ENCODE peak calls at places on chromosomes 1 and 21, in nine cellular contexts. V is MM.1S; N is iPS-NIHi11; J is tibial artery; Q is Daoy; G is ACHN; D is HS-27A; I is kidney tubule cell; P is stimulated activated effector memory CD8-positive, alpha-beta T cell treated with anti-CD3 and anti-CD28 coated beads, Interleukin-12 subunit alpha, Interleukin-12 subunit beta, amount 100 ng/mL, for 72 hours. S is an unnamed sample.

GRCh38 chr1:24968941-24969585 is 39.0 kb upstream of the RUNX3 start:
- DNase-seq in V (no peak), N (peak), J (no peak), Q (no peak), G (no peak), D (no peak), I (peak), P (no peak), S (no peak)

GRCh38 chr1:174676856-174677255 is 229.1 kb downstream of the GPR52 start:
- DNase-seq in V (no peak), N (no peak), J (no peak), Q (no peak), G (no peak), D (no peak), I (no peak), P (no peak), S (no peak)

GRCh38 chr1:186813420-186813819 is 15.3 kb upstream of the PLA2G4A start:
- DNase-seq in V (no peak), N (no peak), J (no peak), Q (peak), G (no peak), D (no peak), I (no peak), P (no peak), S (no peak)

GRCh38 chr1:151060241-151061011 is at the start of gene MLLT11:
- DNase-seq in V (no peak), N (peak), J (peak), Q (peak), G (peak), D (no peak), I (peak), P (no peak), S (peak)

GRCh38 chr1:116411784-116412479 is 38.9 kb downstream of the ATP1A1 start:
- DNase-seq in V (no peak), N (no peak), J (no peak), Q (no peak), G (no peak), D (no peak), I (peak), P (no peak), S (no peak)

GRCh38 chr1:22428672-22429071 is 23.0 kb upstream of the ZBTB40 start:
- DNase-seq in V (peak), N (peak), J (no peak), Q (peak), G (no peak), D (no peak), I (peak), P (no peak), S (no peak)

GRCh38 chr1:185825556-185825955 is 91.4 kb downstream of the HMCN1 start:
- DNase-seq in V (no peak), N (no peak), J (no peak), Q (no peak), G (no peak), D (no peak), I (no peak), P (no peak), S (no peak)

GRCh38 chr21:44878053-44878982 is 4.8 kb upstream of the PTTG1IP start:
- DNase-seq in V (no peak), N (no peak), J (no peak), Q (no peak), G (no peak), D (no peak), I (peak), P (no peak), S (no peak)

GRCh38 chr1:5975133-5975880 is 16.9 kb downstream of the NPHP4 start:
- DNase-seq in V (peak), N (peak), J (no peak), Q (peak), G (peak), D (no peak), I (peak), P (no peak), S (peak)

GRCh38 chr1:212684511-212685090 is 15.0 kb downstream of the BATF3 start:
- DNase-seq in V (no peak), N (no peak), J (no peak), Q (no peak), G (no peak), D (no peak), I (no peak), P (no peak), S (no peak)

GRCh38 chr1:194024659-194025058 is 838.2 kb upstream of the B3GALT2 start:
- DNase-seq in V (no peak), N (no peak), J (no peak), Q (peak), G (peak), D (peak), I (peak), P (no peak), S (no peak)

GRCh38 chr1:160460683-160461287 is 60.4 kb downstream of the VANGL2 start:
- DNase-seq in V (peak), N (no peak), J (no peak), Q (peak), G (no peak), D (no peak), I (no peak), P (no peak), S (no peak)

GRCh38 chr1:111127923-111128643 is 11.8 kb downstream of the DRAM2 start:
- DNase-seq in V (no peak), N (no peak), J (no peak), Q (no peak), G (no peak), D (no peak), I (no peak), P (no peak), S (no peak)

GRCh38 chr1:99018313-99018712 is 13.7 kb upstream of the PLPPR5 start:
- DNase-seq in V (no peak), N (no peak), J (no peak), Q (no peak), G (no peak), D (no peak), I (no peak), P (no peak), S (no peak)

GRCh38 chr1:55060133-55060999 is 21.0 kb downstream of the PCSK9 start:
- DNase-seq in V (no peak), N (no peak), J (no peak), Q (no peak), G (no peak), D (no peak), I (no peak), P (no peak), S (no peak)

GRCh38 chr21:36472377-36472776 is 7.5 kb downstream of the CLDN14 start:
- DNase-seq in V (no peak), N (no peak), J (no peak), Q (no peak), G (no peak), D (no peak), I (no peak), P (no peak), S (no peak)

GRCh38 chr1:247085310-247085709 is 6.7 kb upstream of the ZNF670 start:
- DNase-seq in V (no peak), N (no peak), J (no peak), Q (no peak), G (no peak), D (no peak), I (no peak), P (no peak), S (no peak)

GRCh38 chr1:229059671-229060079 is 211.2 kb upstream of the RAB4A start:
- DNase-seq in V (no peak), N (no peak), J (peak), Q (no peak), G (no peak), D (no peak), I (no peak), P (no peak), S (no peak)

GRCh38 chr1:196449459-196449858 is 158.8 kb downstream of the KCNT2 start:
- DNase-seq in V (no peak), N (no peak), J (no peak), Q (no peak), G (no peak), D (no peak), I (no peak), P (no peak), S (no peak)

GRCh38 chr1:97340951-97341350 is 579.9 kb downstream of the DPYD start:
- DNase-seq in V (no peak), N (no peak), J (no peak), Q (peak), G (peak), D (peak), I (peak), P (no peak), S (no peak)

GRCh38 chr1:157115851-157116734 is 16.5 kb upstream of the ETV3L start:
- DNase-seq in V (no peak), N (no peak), J (peak), Q (no peak), G (no peak), D (no peak), I (no peak), P (no peak), S (no peak)

GRCh38 chr21:34129971-34130597 is 56.7 kb downstream of the MRPS6 start:
- DNase-seq in V (no peak), N (peak), J (no peak), Q (no peak), G (no peak), D (no peak), I (no peak), P (no peak), S (no peak)

GRCh38 chr21:45299026-45299863 is 11.6 kb upstream of the POFUT2 start:
- DNase-seq in V (no peak), N (no peak), J (peak), Q (peak), G (no peak), D (no peak), I (no peak), P (no peak), S (no peak)

GRCh38 chr1:236122176-236122575 is 20.2 kb upstream of the GPR137B start:
- DNase-seq in V (no peak), N (no peak), J (no peak), Q (no peak), G (no peak), D (no peak), I (no peak), P (no peak), S (no peak)